ENCODE peak calls at places on chromosomes 2 and 18, in five cellular contexts. C is left ventricle myocardium superior, H is ascending aorta, F is uterus, J is HepG2. V is an unnamed sample.

GRCh38 chr2:120758181-120759048 is 22.7 kb downstream of the GLI2 start:
- DNase-seq in C (peak; percentile 77), H (no peak), F (peak; percentile 92), J (no peak), V (no peak)

GRCh38 chr2:148459300-148459891 is 185.2 kb upstream of the EPC2 start:
- DNase-seq in C (no peak), H (no peak), F (no peak), J (no peak), V (no peak)

GRCh38 chr18:5424903-5425302 is 118.9 kb downstream of the EPB41L3 start:
- DNase-seq in C (no peak), H (no peak), F (no peak), J (peak; percentile 26), V (no peak)

GRCh38 chr2:69166812-69167468 is 154.0 kb downstream of the ANTXR1 start:
- DNase-seq in C (peak; percentile 46), H (no peak), F (no peak), J (peak; percentile 99), V (no peak)

GRCh38 chr2:26710743-26711456 is 18.4 kb downstream of the KCNK3 start:
- DNase-seq in C (peak; percentile 76), H (no peak), F (no peak), J (no peak), V (no peak)

GRCh38 chr2:28681216-28681981 is 70.2 kb upstream of the PPP1CB start:
- DNase-seq in C (no peak), H (no peak), F (no peak), J (no peak), V (no peak)

GRCh38 chr2:11141319-11141718 is 13.9 kb upstream of the SLC66A3 start:
- DNase-seq in C (no peak), H (no peak), F (no peak), J (no peak), V (no peak)

GRCh38 chr2:119234021-119235019 is 10.7 kb downstream of the STEAP3 start:
- DNase-seq in C (no peak), H (no peak), F (no peak), J (peak; percentile 50), V (no peak)

GRCh38 chr2:184765048-184765881 is 166.9 kb downstream of the ZNF804A start:
- DNase-seq in C (no peak), H (no peak), F (no peak), J (no peak), V (no peak)

GRCh38 chr2:180406687-180407086 is 399.6 kb upstream of the CWC22 start:
- DNase-seq in C (no peak), H (no peak), F (no peak), J (no peak), V (no peak)

GRCh38 chr2:231545105-231545902 is 15.1 kb upstream of the NMUR1 start:
- DNase-seq in C (peak; percentile 72), H (no peak), F (no peak), J (no peak), V (peak; percentile 36)

GRCh38 chr2:23669413-23670244 is 257.3 kb downstream of the ATAD2B start:
- DNase-seq in C (peak; percentile 91), H (peak; percentile 41), F (peak; percentile 90), J (peak; percentile 46), V (peak; percentile 91)

GRCh38 chr2:18741888-18742287 is 152.5 kb upstream of the NT5C1B start:
- DNase-seq in C (peak; percentile 57), H (no peak), F (peak; percentile 80), J (no peak), V (no peak)

GRCh38 chr2:74147729-74148456 is at the start of gene BOLA3:
- DNase-seq in C (peak; percentile 94), H (peak; percentile 33), F (peak; percentile 84), J (peak; percentile 78), V (peak; percentile 96)

GRCh38 chr2:135212757-135213156 is 160.7 kb downstream of the RAB3GAP1 start:
- DNase-seq in C (no peak), H (no peak), F (no peak), J (no peak), V (no peak)

GRCh38 chr18:6714027-6714426 is 15.5 kb upstream of the ARHGAP28 start:
- DNase-seq in C (no peak), H (no peak), F (no peak), J (no peak), V (no peak)

GRCh38 chr2:108619916-108620620 is 85.8 kb downstream of the LIMS1 start:
- DNase-seq in C (no peak), H (no peak), F (no peak), J (no peak), V (peak; percentile 13)

GRCh38 chr2:173761603-173762119 is 203.5 kb downstream of the SP3 start:
- DNase-seq in C (no peak), H (no peak), F (no peak), J (no peak), V (no peak)

GRCh38 chr2:54454548-54454921 is 1.6 kb upstream of the SPTBN1 start:
- DNase-seq in C (no peak), H (no peak), F (no peak), J (peak; percentile 71), V (no peak)

GRCh38 chr2:201261471-201261870 is 1.1 kb downstream of the CASP8 start:
- DNase-seq in C (no peak), H (no peak), F (no peak), J (no peak), V (no peak)

GRCh38 chr2:99337931-99338580 is 867 bp downstream of the EIF5B start:
- DNase-seq in C (no peak), H (no peak), F (no peak), J (peak; percentile 16), V (no peak)

GRCh38 chr2:119468154-119468955 is 36.7 kb downstream of the TMEM37 start:
- DNase-seq in C (no peak), H (no peak), F (no peak), J (no peak), V (no peak)

V was measured in lower leg skin.